ENCODE peak calls at places on chromosomes 11 and 22, in six cellular contexts. U is NB4, B is GM12878, D is HepG2, P is A549, Z is endothelial cell of umbilical vein. Q is an unnamed sample.

GRCh38 chr11:35477871-35478270 is 47.5 kb downstream of the PAMR1 start:
- DNase-seq in U (no peak), B (no peak), D (no peak), P (no peak), Z (no peak), Q (no peak)

GRCh38 chr11:95713428-95713827 is 76.2 kb downstream of the FAM76B start:
- DNase-seq in U (no peak), B (no peak), D (no peak), P (no peak), Z (no peak), Q (no peak)

GRCh38 chr11:66386171-66387069 is 14.9 kb upstream of the SLC29A2 start:
- DNase-seq in U (peak; percentile 90), B (peak; percentile 41), D (peak; percentile 66), P (peak; percentile 41), Z (peak; percentile 77), Q (peak; percentile 55)

GRCh38 chr22:37127350-37127878 is 17.9 kb upstream of the TMPRSS6 start:
- DNase-seq in U (no peak), B (no peak), D (no peak), P (no peak), Z (no peak), Q (no peak)

GRCh38 chr11:74322667-74323066 is 11.2 kb upstream of the P4HA3 start:
- DNase-seq in U (no peak), B (no peak), D (no peak), P (no peak), Z (no peak), Q (no peak)

GRCh38 chr11:95081412-95081811 is 8.2 kb upstream of the ENDOD1 start:
- DNase-seq in U (no peak), B (no peak), D (no peak), P (no peak), Z (peak; percentile 51), Q (no peak)

GRCh38 chr22:46583571-46583970 is 36.6 kb upstream of the GRAMD4 start:
- DNase-seq in U (no peak), B (no peak), D (no peak), P (no peak), Z (no peak), Q (no peak)

GRCh38 chr11:76495017-76495416 is 50.2 kb downstream of the EMSY start:
- DNase-seq in U (no peak), B (no peak), D (no peak), P (no peak), Z (no peak), Q (no peak)

GRCh38 chr11:77055056-77055680 is 11.6 kb upstream of the CAPN5 start:
- DNase-seq in U (no peak), B (no peak), D (no peak), P (no peak), Z (no peak), Q (no peak)

GRCh38 chr22:45084400-45084920 is 74.7 kb upstream of the PHF21B start:
- DNase-seq in U (no peak), B (no peak), D (no peak), P (no peak), Z (no peak), Q (no peak)

GRCh38 chr11:45098929-45099328 is 47.5 kb upstream of the PRDM11 start:
- DNase-seq in U (no peak), B (no peak), D (no peak), P (no peak), Z (no peak), Q (no peak)

GRCh38 chr11:36500315-36500721 is 9.8 kb downstream of the TRAF6 start:
- DNase-seq in U (peak; percentile 84), B (no peak), D (no peak), P (peak; percentile 10), Z (peak; percentile 89), Q (no peak)

GRCh38 chr11:70126494-70126893 is 48.4 kb downstream of the ANO1 start:
- DNase-seq in U (no peak), B (no peak), D (no peak), P (no peak), Z (no peak), Q (no peak)

GRCh38 chr22:27060188-27060587 is 402.8 kb downstream of the MIAT start:
- DNase-seq in U (no peak), B (no peak), D (no peak), P (no peak), Z (no peak), Q (no peak)

GRCh38 chr11:133815636-133816035 is 29.7 kb downstream of the SPATA19 start:
- DNase-seq in U (no peak), B (no peak), D (no peak), P (no peak), Z (no peak), Q (no peak)

GRCh38 chr11:34044664-34045485 is 6.7 kb upstream of the CAPRIN1 start:
- DNase-seq in U (peak; percentile 89), B (no peak), D (no peak), P (peak; percentile 51), Z (peak; percentile 48), Q (peak; percentile 46)

GRCh38 chr11:27429740-27430451 is 42.7 kb downstream of the LGR4 start:
- DNase-seq in U (peak; percentile 47), B (no peak), D (no peak), P (peak; percentile 19), Z (no peak), Q (no peak)

GRCh38 chr22:24928322-24928721 is 18.2 kb downstream of the LHFPL7 start:
- DNase-seq in U (no peak), B (no peak), D (no peak), P (no peak), Z (no peak), Q (no peak)

GRCh38 chr11:34600339-34601084 is 20.4 kb upstream of the EHF start:
- DNase-seq in U (no peak), B (no peak), D (peak; percentile 96), P (peak; percentile 84), Z (no peak), Q (peak; percentile 86)

DNA sequence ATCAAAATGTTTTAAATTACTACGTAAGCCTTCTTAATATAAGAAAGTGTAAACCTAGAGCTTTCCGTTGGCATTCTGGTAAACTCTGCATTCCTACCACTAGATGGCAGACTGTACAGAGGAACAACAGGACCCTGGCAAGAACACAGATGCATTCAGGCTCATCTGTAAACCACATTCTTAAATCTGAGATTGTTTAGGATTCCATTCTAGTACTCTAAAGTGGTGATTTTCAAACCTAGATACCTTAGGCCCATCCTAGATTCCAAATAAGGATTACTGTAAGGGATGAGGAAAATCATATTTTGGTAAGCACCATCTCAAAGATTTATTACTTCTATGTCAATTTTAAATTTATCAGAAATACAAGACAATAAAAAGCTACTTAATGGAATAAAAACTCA is 26.9 kb downstream of the PICALM start:
- DNase-seq in U (peak; percentile 89), B (peak; percentile 60), D (peak; percentile 77), P (peak; percentile 63), Z (peak; percentile 95), Q (peak; percentile 70)
- TF ChIP-seq MYC in U (peak; percentile 36), B (no peak), D (no peak), P (no peak), Z (no peak), Q (no peak)

GRCh38 chr11:2802389-2803185 is 83.0 kb downstream of the CDKN1C start:
- DNase-seq in U (peak; percentile 49), B (no peak), D (no peak), P (no peak), Z (no peak), Q (no peak)

GRCh38 chr11:2804701-2805387 is 80.7 kb downstream of the CDKN1C start:
- DNase-seq in U (no peak), B (no peak), D (no peak), P (no peak), Z (peak; percentile 6), Q (no peak)

GRCh38 chr11:2801711-2802388 is 83.7 kb downstream of the CDKN1C start:
- DNase-seq in U (no peak), B (no peak), D (no peak), P (no peak), Z (no peak), Q (no peak)

GRCh38 chr11:2804189-2804588 is 81.4 kb downstream of the CDKN1C start:
- DNase-seq in U (no peak), B (no peak), D (no peak), P (no peak), Z (no peak), Q (no peak)

GRCh38 chr11:2803186-2804057 is 82.2 kb downstream of the CDKN1C start:
- DNase-seq in U (no peak), B (no peak), D (no peak), P (no peak), Z (no peak), Q (no peak)
- TF ChIP-seq MYC in U (no peak), B (no peak), D (no peak), P (no peak), Z (no peak), Q (no peak)

GRCh38 chr11:84173078-84173477 is 886.9 kb upstream of the CCDC90B start:
- DNase-seq in U (no peak), B (no peak), D (no peak), P (no peak), Z (no peak), Q (no peak)
- TF ChIP-seq MYC in U (no peak), B (no peak), D (no peak), P (no peak), Z (no peak), Q (no peak)

DNA sequence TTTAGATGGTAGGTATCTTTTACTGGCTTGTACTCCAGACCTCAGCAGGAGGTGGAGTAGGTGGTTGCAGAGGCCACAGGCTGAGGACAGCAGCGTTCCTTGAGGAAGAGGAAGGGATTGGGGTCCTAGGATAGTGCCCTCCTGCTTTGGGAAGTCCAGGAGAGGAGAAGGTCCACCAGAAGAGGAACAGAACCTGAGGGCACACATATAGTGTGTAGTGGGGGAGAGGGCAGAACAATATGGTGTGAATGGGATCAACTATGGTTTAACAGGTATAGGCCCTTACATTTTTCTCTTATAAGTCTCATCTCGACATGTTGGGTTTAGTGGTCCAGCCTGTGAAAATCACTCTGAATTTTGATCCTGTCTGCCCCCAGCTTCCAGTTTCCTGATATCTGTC is 229.1 kb upstream of the ZBED5 start:
- DNase-seq in U (no peak), B (no peak), D (no peak), P (no peak), Z (no peak), Q (no peak)
- TF ChIP-seq MYC in U (no peak), B (no peak), D (no peak), P (no peak), Z (no peak), Q (no peak)